ENCODE peak calls at places on chromosomes 2 and 18, in seven cellular contexts. C is mammary epithelial cell; U is CD4-positive, alpha-beta memory T cell; G is astrocyte; E is GM23338; S is body of pancreas; D is endodermal cell. P is an unnamed sample. For H3K36me3, the result is how much of the 10 kb centered on the place peaks cover.

GRCh38 chr18:31778391-31778950 is 17.8 kb upstream of the SLC25A52 start:
- DNase-seq in G (no peak), E (no peak), U (no peak), D (no peak), S (no peak), C (no peak), P (no peak)

GRCh38 chr18:3821524-3821923 is 371.6 kb downstream of the TGIF1 start:
- DNase-seq in C (no peak), G (no peak), S (no peak), U (no peak), D (no peak), E (peak), P (no peak)

GRCh38 chr2:210617732-210618330 is 61.4 kb downstream of the CPS1 start:
- DNase-seq in S (peak), D (peak), U (no peak), E (peak), C (peak), G (peak), P (no peak)

GRCh38 chr18:8801263-8801901 is 96.0 kb downstream of the MTCL1 start:
- DNase-seq in E (no peak), G (peak), C (no peak), S (no peak), U (no peak), D (no peak), P (no peak)

GRCh38 chr18:46169464-46169941 is 65.3 kb downstream of the HAUS1 start:
- DNase-seq in E (no peak), U (no peak), S (no peak), D (no peak), G (peak), C (peak), P (no peak)

GRCh38 chr2:239106314-239106908 is 258.5 kb downstream of the TWIST2 start:
- DNase-seq in D (peak), E (peak), U (no peak), G (peak), C (peak), S (no peak), P (peak)

GRCh38 chr2:65231892-65232477 is 4.4 kb downstream of the ACTR2 start:
- DNase-seq in C (no peak), E (peak), G (peak), D (no peak), S (no peak), U (no peak), P (no peak)

GRCh38 chr18:3594760-3595241 is 144.8 kb downstream of the TGIF1 start:
- DNase-seq in C (peak), U (no peak), G (peak), S (no peak), E (no peak), D (peak), P (no peak)

GRCh38 chr2:26364669-26365068 is 18.1 kb upstream of the ADGRF3 start:
- DNase-seq in C (no peak), D (no peak), G (no peak), U (no peak), E (no peak), S (no peak), P (no peak)

GRCh38 chr18:49961271-49961670 is 147.9 kb upstream of the ACAA2 start:
- DNase-seq in S (no peak), D (no peak), C (no peak), E (no peak), G (no peak), U (no peak), P (no peak)

GRCh38 chr2:167133614-167134013 is 245.3 kb downstream of the XIRP2 start:
- DNase-seq in G (no peak), D (no peak), C (no peak), E (no peak), U (no peak), S (no peak), P (no peak)

GRCh38 chr18:21383031-21383430 is 141.0 kb downstream of the GREB1L start:
- DNase-seq in D (no peak), S (no peak), C (no peak), G (no peak), U (no peak), E (no peak), P (no peak)

GRCh38 chr2:109271920-109272319 is 142.9 kb downstream of the SH3RF3 start:
- DNase-seq in D (no peak), E (no peak), C (no peak), S (no peak), G (no peak), U (no peak), P (no peak)

GRCh38 chr2:192230864-192231453 is 36.2 kb upstream of the TMEFF2 start:
- DNase-seq in G (no peak), U (no peak), D (no peak), C (no peak), E (peak), S (no peak), P (no peak)

GRCh38 chr2:5818947-5819346 is 126.8 kb downstream of the SOX11 start:
- DNase-seq in E (no peak), G (peak), D (no peak), U (no peak), C (no peak), S (no peak), P (no peak)
- H3K27ac ChIP-seq in E (no peak), G (no peak), D (no peak), U (no peak), C (no peak), S (no peak), P (no peak)

GRCh38 chr2:55530539-55531081 is 11.1 kb downstream of the CFAP36 start:
- DNase-seq in C (no peak), E (no peak), S (no peak), D (no peak), G (no peak), U (peak), P (no peak)
- H3K36me3 ChIP-seq in C (under half), E (under half), S (under half), D (under half), G (under half), U (under half), P (under half)

GRCh38 chr2:160208662-160209229 is 8.7 kb upstream of the ITGB6 start:
- DNase-seq in S (no peak), D (peak), E (no peak), G (no peak), C (no peak), U (no peak), P (no peak)

GRCh38 chr2:160206436-160206835 is 6.4 kb upstream of the ITGB6 start:
- DNase-seq in S (no peak), G (no peak), E (no peak), C (no peak), U (no peak), D (no peak), P (no peak)

GRCh38 chr2:160207804-160208661 is 8.0 kb upstream of the ITGB6 start:
- DNase-seq in U (no peak), G (peak), C (peak), S (peak), D (peak), E (no peak), P (peak)

GRCh38 chr2:160205511-160205910 is 5.4 kb upstream of the ITGB6 start:
- DNase-seq in E (no peak), C (peak), U (no peak), G (peak), S (peak), D (no peak), P (no peak)

DNA sequence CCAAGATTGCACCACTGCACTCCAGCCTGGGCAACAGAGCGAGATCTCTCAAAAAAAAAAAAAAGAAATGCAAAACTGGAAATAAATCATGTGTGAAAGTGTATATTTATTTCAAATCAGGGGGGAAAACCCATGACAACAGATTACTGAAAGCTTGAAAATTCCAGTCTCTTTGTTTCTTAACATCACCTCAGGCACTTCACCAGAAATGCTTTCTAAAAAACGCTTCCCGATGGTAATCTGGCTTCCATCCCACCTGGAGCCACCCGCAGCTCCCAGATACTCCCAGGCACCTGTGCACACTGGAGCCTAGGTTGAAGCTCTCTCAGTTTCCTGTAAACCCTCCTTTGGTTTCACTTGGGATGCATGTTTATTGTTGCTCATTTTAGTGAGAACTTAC is 7.2 kb upstream of the ITGB6 start:
- DNase-seq in E (no peak), U (no peak), C (peak), D (no peak), S (no peak), G (no peak), P (no peak)
- H3K27ac ChIP-seq in E (no peak), U (no peak), C (peak), D (no peak), S (peak), G (peak), P (no peak)

GRCh38 chr2:178542161-178542560 is 61.9 kb downstream of the PLEKHA3 start:
- DNase-seq in S (no peak), U (no peak), D (no peak), E (no peak), C (no peak), G (no peak), P (no peak)
- H3K36me3 ChIP-seq in S (under half), U (under half), D (half or more), E (under half), C (under half), G (under half), P (half or more)

GRCh38 chr2:36486546-36487044 is 111.4 kb downstream of the FEZ2 start:
- DNase-seq in S (no peak), G (peak), D (no peak), U (no peak), C (peak), E (peak), P (no peak)
- H3K27ac ChIP-seq in S (peak), G (peak), D (no peak), U (no peak), C (peak), E (no peak), P (peak)

GRCh38 chr2:219609149-219609750 is 11.6 kb downstream of the STK11IP start:
- DNase-seq in S (no peak), C (no peak), G (no peak), E (no peak), U (no peak), D (peak), P (no peak)
- H3K36me3 ChIP-seq in S (under half), C (under half), G (under half), E (under half), U (under half), D (under half), P (half or more)

DNA sequence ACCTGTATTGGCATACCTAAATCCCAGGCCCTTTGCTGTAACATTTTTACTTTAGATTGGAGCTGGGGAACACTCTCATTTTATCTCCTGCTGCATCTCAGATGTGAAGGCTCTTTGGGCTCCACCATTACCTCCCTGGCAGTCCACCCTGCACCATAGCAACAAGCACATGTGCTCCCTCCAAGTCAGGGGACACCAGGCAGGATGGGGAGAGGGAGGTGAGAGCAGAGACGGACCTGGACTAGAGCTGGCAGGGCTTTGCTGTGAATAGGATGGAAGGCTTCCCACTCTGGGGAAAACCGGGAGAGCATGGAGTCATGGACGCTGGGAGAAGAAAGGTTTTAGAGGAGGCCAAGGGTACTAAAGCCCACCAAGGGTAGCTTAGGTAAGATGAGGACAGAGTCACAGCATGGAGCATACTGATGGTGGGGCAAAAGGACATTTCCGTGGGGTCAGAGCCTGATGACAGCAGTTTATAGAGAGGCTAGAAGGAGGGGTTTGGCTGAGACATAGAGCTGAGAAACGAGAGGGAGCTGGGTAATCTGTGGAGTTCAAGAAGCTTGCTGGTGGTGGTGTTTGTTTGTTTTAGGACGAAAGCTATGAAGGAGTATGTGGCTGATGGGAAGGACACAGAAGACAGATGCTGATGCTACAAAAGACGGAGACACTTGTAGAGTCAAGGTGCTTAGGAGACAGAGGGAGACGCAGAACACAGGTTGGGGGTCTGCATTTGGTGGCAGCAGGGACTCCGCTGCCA is 134.8 kb downstream of the COL6A3 start:
- DNase-seq in G (no peak), C (no peak), S (no peak), D (no peak), U (no peak), E (no peak), P (no peak)
- H3K27ac ChIP-seq in G (peak), C (no peak), S (no peak), D (no peak), U (no peak), E (no peak), P (peak)

DNA sequence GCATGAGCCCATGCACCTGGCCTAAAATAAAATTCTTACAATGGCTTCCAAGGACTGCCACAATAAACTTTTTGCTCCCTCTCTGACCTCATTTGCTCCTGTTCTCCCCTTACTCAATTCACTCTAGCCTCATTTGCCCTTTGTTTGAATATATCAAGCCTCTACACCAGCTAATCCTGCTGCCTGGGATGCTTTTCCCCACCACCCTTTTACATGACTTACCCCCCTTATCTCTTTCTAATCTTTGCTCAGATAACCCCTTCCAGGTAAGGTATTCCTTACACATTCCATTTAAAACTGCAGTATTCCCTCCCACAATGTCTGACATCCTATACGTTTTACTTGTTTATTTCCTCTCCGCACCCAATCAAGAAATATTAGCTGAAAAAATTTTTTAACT is 22.7 kb downstream of the IMMT start:
- DNase-seq in S (no peak), C (no peak), E (no peak), U (no peak), G (no peak), D (peak), P (no peak)
- H3K36me3 ChIP-seq in S (under half), C (under half), E (under half), U (half or more), G (under half), D (half or more), P (under half)

DNA sequence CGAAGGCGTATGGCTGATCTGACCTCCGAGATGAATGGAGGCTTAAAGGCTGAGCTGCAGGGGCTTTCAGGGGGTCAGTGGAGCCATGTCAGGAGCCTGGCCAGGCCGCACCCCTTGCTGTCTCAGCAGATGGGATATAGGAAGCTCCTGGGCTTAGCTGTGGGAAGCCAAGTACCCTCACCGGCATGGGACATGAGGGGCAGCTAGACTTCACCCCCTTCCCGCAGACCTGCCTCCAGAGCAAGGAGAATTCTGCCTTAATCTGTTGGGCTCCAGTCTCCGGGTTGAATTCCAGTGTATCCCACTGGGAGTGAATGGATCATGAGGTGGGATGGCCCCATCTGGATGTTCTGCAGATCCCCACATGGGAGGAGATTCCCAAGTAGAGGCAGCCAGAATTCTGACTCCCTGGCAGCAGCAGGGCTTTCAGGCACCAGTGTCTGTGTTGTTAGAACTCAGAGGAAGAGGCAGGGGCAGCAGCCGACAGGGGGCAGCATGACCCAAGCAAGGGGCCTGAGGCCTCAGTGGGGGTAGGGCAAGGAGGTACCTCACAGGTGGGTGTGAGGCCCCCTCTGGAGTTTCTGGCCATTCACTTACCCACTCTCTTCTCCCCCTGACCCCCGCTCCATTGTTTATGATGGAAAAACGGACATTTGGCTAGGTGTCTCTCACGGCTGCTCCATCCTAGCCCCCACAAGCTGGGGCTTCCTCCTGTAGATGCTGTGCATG is 19.1 kb downstream of the CAPG start:
- DNase-seq in E (peak), D (peak), S (peak), G (no peak), U (peak), C (no peak), P (peak)
- H3K27ac ChIP-seq in E (no peak), D (no peak), S (no peak), G (no peak), U (no peak), C (no peak), P (no peak)